ENCODE peak calls at places on chromosomes 16 and 17, in seven cellular contexts. One of them, this sample, is unnamed.
A peak's percentile ranks its signal among the peaks of the same experiment; 100 is the strongest.

GRCh38 chr16:77194295-77195231 is 3.6 kb downstream of the MON1B start:
- DNase-seq in AML-193: no peak
- DNase-seq in tibial artery: no peak
- DNase-seq in right lobe of liver: no peak
- DNase-seq in mucosa of gallbladder: no peak
- DNase-seq in lower leg skin: no peak
- DNase-seq in body of pancreas: no peak
- DNase-seq in this sample: no peak

GRCh38 chr17:79272220-79272619 is 197.6 kb downstream of the ENGASE start:
- DNase-seq in AML-193: no peak
- DNase-seq in tibial artery: no peak
- DNase-seq in right lobe of liver: no peak
- DNase-seq in mucosa of gallbladder: no peak
- DNase-seq in lower leg skin: no peak
- DNase-seq in body of pancreas: no peak
- DNase-seq in this sample: no peak

GRCh38 chr17:27379863-27380533 is 76.2 kb upstream of the KSR1 start:
- DNase-seq in AML-193: no peak
- DNase-seq in tibial artery: peak; percentile 63
- DNase-seq in right lobe of liver: peak; percentile 59
- DNase-seq in mucosa of gallbladder: peak; percentile 73
- DNase-seq in lower leg skin: peak; percentile 88
- DNase-seq in body of pancreas: peak; percentile 54
- DNase-seq in this sample: no peak

GRCh38 chr17:65278050-65278819 is 141.1 kb downstream of the RGS9 start:
- DNase-seq in AML-193: no peak
- DNase-seq in tibial artery: no peak
- DNase-seq in right lobe of liver: no peak
- DNase-seq in mucosa of gallbladder: peak; percentile 56
- DNase-seq in lower leg skin: peak; percentile 84
- DNase-seq in body of pancreas: peak; percentile 32
- DNase-seq in this sample: no peak

GRCh38 chr17:65156185-65156834 is 19.1 kb downstream of the RGS9 start:
- DNase-seq in AML-193: no peak
- DNase-seq in tibial artery: no peak
- DNase-seq in right lobe of liver: no peak
- DNase-seq in mucosa of gallbladder: peak; percentile 26
- DNase-seq in lower leg skin: no peak
- DNase-seq in body of pancreas: peak; percentile 55
- DNase-seq in this sample: no peak

GRCh38 chr17:57515662-57516211 is 229.4 kb downstream of the CCDC182 start:
- DNase-seq in AML-193: no peak
- DNase-seq in tibial artery: no peak
- DNase-seq in right lobe of liver: no peak
- DNase-seq in mucosa of gallbladder: no peak
- DNase-seq in lower leg skin: no peak
- DNase-seq in body of pancreas: no peak
- DNase-seq in this sample: no peak

GRCh38 chr17:17831208-17832039 is 5.4 kb downstream of the SREBF1 start:
- DNase-seq in AML-193: no peak
- DNase-seq in tibial artery: no peak
- DNase-seq in right lobe of liver: no peak
- DNase-seq in mucosa of gallbladder: peak; percentile 40
- DNase-seq in lower leg skin: no peak
- DNase-seq in body of pancreas: no peak
- DNase-seq in this sample: no peak

GRCh38 chr16:3578121-3578520 is 918 bp upstream of the NLRC3 start:
- DNase-seq in AML-193: no peak
- DNase-seq in tibial artery: no peak
- DNase-seq in right lobe of liver: peak; percentile 40
- DNase-seq in mucosa of gallbladder: no peak
- DNase-seq in lower leg skin: no peak
- DNase-seq in body of pancreas: no peak
- DNase-seq in this sample: no peak

GRCh38 chr16:84555418-84556196 is 51.1 kb upstream of the MEAK7 start:
- DNase-seq in AML-193: no peak
- DNase-seq in tibial artery: no peak
- DNase-seq in right lobe of liver: no peak
- DNase-seq in mucosa of gallbladder: no peak
- DNase-seq in lower leg skin: no peak
- DNase-seq in body of pancreas: no peak
- DNase-seq in this sample: no peak

GRCh38 chr17:49371178-49371834 is 9.3 kb upstream of the ZNF652 start:
- DNase-seq in AML-193: no peak
- DNase-seq in tibial artery: no peak
- DNase-seq in right lobe of liver: no peak
- DNase-seq in mucosa of gallbladder: no peak
- DNase-seq in lower leg skin: peak; percentile 68
- DNase-seq in body of pancreas: no peak
- DNase-seq in this sample: no peak

GRCh38 chr17:31452561-31453110 is 61.2 kb downstream of the RAB11FIP4 start:
- DNase-seq in AML-193: no peak
- DNase-seq in tibial artery: no peak
- DNase-seq in right lobe of liver: no peak
- DNase-seq in mucosa of gallbladder: no peak
- DNase-seq in lower leg skin: no peak
- DNase-seq in body of pancreas: no peak
- DNase-seq in this sample: no peak

GRCh38 chr17:8121531-8122390 is 2.1 kb downstream of the HES7 start:
- DNase-seq in AML-193: no peak
- DNase-seq in tibial artery: no peak
- DNase-seq in right lobe of liver: no peak
- DNase-seq in mucosa of gallbladder: no peak
- DNase-seq in lower leg skin: peak; percentile 91
- DNase-seq in body of pancreas: peak; percentile 42
- DNase-seq in this sample: no peak

GRCh38 chr16:76541062-76541461 is 263.9 kb downstream of the CNTNAP4 start:
- DNase-seq in AML-193: no peak
- DNase-seq in tibial artery: no peak
- DNase-seq in right lobe of liver: peak; percentile 55
- DNase-seq in mucosa of gallbladder: no peak
- DNase-seq in lower leg skin: no peak
- DNase-seq in body of pancreas: no peak
- DNase-seq in this sample: no peak

GRCh38 chr16:28845173-28846079 is 722 bp downstream of the TUFM start:
- DNase-seq in AML-193: peak; percentile 9
- DNase-seq in tibial artery: no peak
- DNase-seq in right lobe of liver: no peak
- DNase-seq in mucosa of gallbladder: no peak
- DNase-seq in lower leg skin: no peak
- DNase-seq in body of pancreas: no peak
- DNase-seq in this sample: no peak

GRCh38 chr17:51425793-51426192 is 165.4 kb downstream of the UTP18 start:
- DNase-seq in AML-193: no peak
- DNase-seq in tibial artery: no peak
- DNase-seq in right lobe of liver: no peak
- DNase-seq in mucosa of gallbladder: no peak
- DNase-seq in lower leg skin: no peak
- DNase-seq in body of pancreas: no peak
- DNase-seq in this sample: no peak

GRCh38 chr16:75218256-75219076 is at the start of gene CTRB1:
- DNase-seq in AML-193: no peak
- DNase-seq in tibial artery: no peak
- DNase-seq in right lobe of liver: no peak
- DNase-seq in mucosa of gallbladder: no peak
- DNase-seq in lower leg skin: no peak
- DNase-seq in body of pancreas: peak; percentile 99
- DNase-seq in this sample: no peak

GRCh38 chr17:80509311-80509710 is 32.9 kb upstream of the NPTX1 start:
- DNase-seq in AML-193: no peak
- DNase-seq in tibial artery: no peak
- DNase-seq in right lobe of liver: no peak
- DNase-seq in mucosa of gallbladder: no peak
- DNase-seq in lower leg skin: no peak
- DNase-seq in body of pancreas: no peak
- DNase-seq in this sample: no peak

GRCh38 chr17:30788918-30789317 is 35.6 kb downstream of the CRLF3 start:
- DNase-seq in AML-193: no peak
- DNase-seq in tibial artery: no peak
- DNase-seq in right lobe of liver: no peak
- DNase-seq in mucosa of gallbladder: no peak
- DNase-seq in lower leg skin: no peak
- DNase-seq in body of pancreas: no peak
- DNase-seq in this sample: peak; percentile 29